ENCODE peak calls at places on chromosomes 12 and 14, in four cellular contexts. One of them, this sample, is unnamed.

GRCh38 chr12:39103552-39104165 is 198.3 kb upstream of the CPNE8 start:
- DNase-seq in Right ventricle myocardium superior: no peak
- DNase-seq in neural crest cell: peak
- DNase-seq in posterior vena cava: no peak
- DNase-seq in this sample: no peak

GRCh38 chr12:124347805-124348658 is 53.1 kb downstream of the RFLNA start:
- DNase-seq in Right ventricle myocardium superior: no peak
- DNase-seq in neural crest cell: peak
- DNase-seq in posterior vena cava: no peak
- DNase-seq in this sample: no peak

GRCh38 chr14:69093551-69094421 is 59.1 kb downstream of the DCAF5 start:
- DNase-seq in Right ventricle myocardium superior: no peak
- DNase-seq in neural crest cell: peak
- DNase-seq in posterior vena cava: no peak
- DNase-seq in this sample: no peak

GRCh38 chr12:115440438-115440837 is 756.5 kb upstream of the TBX3 start:
- DNase-seq in Right ventricle myocardium superior: peak
- DNase-seq in neural crest cell: no peak
- DNase-seq in posterior vena cava: no peak
- DNase-seq in this sample: no peak

GRCh38 chr14:68379510-68380303 is 413.2 kb downstream of the ZFP36L1 start:
- DNase-seq in Right ventricle myocardium superior: no peak
- DNase-seq in neural crest cell: no peak
- DNase-seq in posterior vena cava: no peak
- DNase-seq in this sample: no peak

GRCh38 chr14:26775765-26776577 is 178.1 kb upstream of the NOVA1 start:
- DNase-seq in Right ventricle myocardium superior: no peak
- DNase-seq in neural crest cell: no peak
- DNase-seq in posterior vena cava: no peak
- DNase-seq in this sample: no peak

GRCh38 chr12:124927325-124928094 is 13.1 kb upstream of the UBC start:
- DNase-seq in Right ventricle myocardium superior: peak
- DNase-seq in neural crest cell: peak
- DNase-seq in posterior vena cava: peak
- DNase-seq in this sample: no peak

GRCh38 chr12:43550831-43551270 is 1.2 kb downstream of the ADAMTS20 start:
- DNase-seq in Right ventricle myocardium superior: no peak
- DNase-seq in neural crest cell: no peak
- DNase-seq in posterior vena cava: peak
- DNase-seq in this sample: no peak

GRCh38 chr12:121802485-121802842 is 1.3 kb upstream of the SETD1B start:
- DNase-seq in Right ventricle myocardium superior: no peak
- DNase-seq in neural crest cell: no peak
- DNase-seq in posterior vena cava: no peak
- DNase-seq in this sample: no peak

GRCh38 chr12:126907900-126908764 is 1358.8 kb upstream of the TMEM132C start:
- DNase-seq in Right ventricle myocardium superior: no peak
- DNase-seq in neural crest cell: no peak
- DNase-seq in posterior vena cava: no peak
- DNase-seq in this sample: no peak

GRCh38 chr12:57242329-57242690 is 8.7 kb downstream of the STAC3 start:
- DNase-seq in Right ventricle myocardium superior: peak
- DNase-seq in neural crest cell: no peak
- DNase-seq in posterior vena cava: peak
- DNase-seq in this sample: no peak

GRCh38 chr12:122909442-122910288 is 13.7 kb upstream of the VPS37B start:
- DNase-seq in Right ventricle myocardium superior: peak
- DNase-seq in neural crest cell: no peak
- DNase-seq in posterior vena cava: peak
- DNase-seq in this sample: peak

GRCh38 chr12:49089831-49090773 is 4.5 kb downstream of the DHH start:
- DNase-seq in Right ventricle myocardium superior: peak
- DNase-seq in neural crest cell: peak
- DNase-seq in posterior vena cava: peak
- DNase-seq in this sample: no peak

GRCh38 chr12:120138366-120138765 is 21.8 kb upstream of the RAB35 start:
- DNase-seq in Right ventricle myocardium superior: no peak
- DNase-seq in neural crest cell: no peak
- DNase-seq in posterior vena cava: no peak
- DNase-seq in this sample: no peak

GRCh38 chr14:69610859-69611263 is 535 bp upstream of the SUSD6 start:
- DNase-seq in Right ventricle myocardium superior: no peak
- DNase-seq in neural crest cell: no peak
- DNase-seq in posterior vena cava: no peak
- DNase-seq in this sample: no peak

GRCh38 chr14:99862111-99862510 is 68.9 kb downstream of the EML1 start:
- DNase-seq in Right ventricle myocardium superior: no peak
- DNase-seq in neural crest cell: no peak
- DNase-seq in posterior vena cava: no peak
- DNase-seq in this sample: no peak

GRCh38 chr14:104596451-104596918 is 8.1 kb downstream of the TMEM179 start:
- DNase-seq in Right ventricle myocardium superior: peak
- DNase-seq in neural crest cell: no peak
- DNase-seq in posterior vena cava: peak
- DNase-seq in this sample: peak

GRCh38 chr12:6708968-6709394 is 8.4 kb upstream of the PIANP start:
- DNase-seq in Right ventricle myocardium superior: no peak
- DNase-seq in neural crest cell: no peak
- DNase-seq in posterior vena cava: no peak
- DNase-seq in this sample: no peak

GRCh38 chr12:67966560-67966959 is 22.7 kb upstream of the IFNG-AS1 start:
- DNase-seq in Right ventricle myocardium superior: no peak
- DNase-seq in neural crest cell: no peak
- DNase-seq in posterior vena cava: no peak
- DNase-seq in this sample: no peak

GRCh38 chr14:99793213-99794155 is at the start of gene EML1:
- DNase-seq in Right ventricle myocardium superior: peak
- DNase-seq in neural crest cell: peak
- DNase-seq in posterior vena cava: peak
- DNase-seq in this sample: no peak

GRCh38 chr14:43003845-43004244 is 1397.2 kb downstream of the LRFN5 start:
- DNase-seq in Right ventricle myocardium superior: no peak
- DNase-seq in neural crest cell: no peak
- DNase-seq in posterior vena cava: no peak
- DNase-seq in this sample: no peak

GRCh38 chr14:73825551-73826188 is 26.0 kb upstream of the PTGR2 start:
- DNase-seq in Right ventricle myocardium superior: peak
- DNase-seq in neural crest cell: peak
- DNase-seq in posterior vena cava: peak
- DNase-seq in this sample: peak

GRCh38 chr12:40063424-40063823 is 42.5 kb downstream of the SLC2A13 start:
- DNase-seq in Right ventricle myocardium superior: no peak
- DNase-seq in neural crest cell: no peak
- DNase-seq in posterior vena cava: no peak
- DNase-seq in this sample: no peak

This sample was measured in chondrocyte.